ENCODE peak calls at places on chromosomes 7 and 10, in four cellular contexts. O is ovary, L is SK-N-SH, W is stomach. M is an unnamed sample.

GRCh38 chr7:65269150-65269856 is 104.4 kb upstream of the ZNF92 start:
- DNase-seq in O (peak; percentile 36), L (peak; percentile 98), W (no peak), M (no peak)

GRCh38 chr10:44807451-44807850 is 103.7 kb upstream of the TMEM72 start:
- DNase-seq in O (no peak), L (no peak), W (no peak), M (no peak)

GRCh38 chr7:99752354-99752753 is 17.4 kb upstream of the CYP3A7 start:
- DNase-seq in O (no peak), L (no peak), W (peak; percentile 62), M (peak; percentile 90)

GRCh38 chr7:155660059-155660757 is 15.7 kb downstream of the RBM33 start:
- DNase-seq in O (no peak), L (no peak), W (no peak), M (no peak)

GRCh38 chr7:73712773-73713172 is 6.7 kb downstream of the STX1A start:
- DNase-seq in O (no peak), L (no peak), W (no peak), M (no peak)

GRCh38 chr7:150945171-150945852 is 32.8 kb downstream of the KCNH2 start:
- DNase-seq in O (no peak), L (peak; percentile 46), W (peak; percentile 22), M (no peak)

GRCh38 chr7:74482629-74483401 is 29.1 kb downstream of the GTF2IRD1 start:
- DNase-seq in O (no peak), L (no peak), W (no peak), M (no peak)

GRCh38 chr10:132264306-132264950 is 43.3 kb downstream of the STK32C start:
- DNase-seq in O (no peak), L (no peak), W (no peak), M (no peak)

GRCh38 chr7:105017263-105018051 is 3.5 kb downstream of the KMT2E start:
- DNase-seq in O (no peak), L (no peak), W (no peak), M (no peak)

GRCh38 chr10:369441-370221 is 234.4 kb downstream of the ZMYND11 start:
- DNase-seq in O (no peak), L (peak; percentile 87), W (no peak), M (no peak)

GRCh38 chr7:111115966-111116365 is 25.0 kb downstream of the LRRN3 start:
- DNase-seq in O (no peak), L (no peak), W (no peak), M (no peak)

GRCh38 chr7:131409129-131409766 is 81.6 kb downstream of the MKLN1 start:
- DNase-seq in O (no peak), L (no peak), W (no peak), M (no peak)

GRCh38 chr7:26151953-26152781 is at the start of gene NFE2L3:
- DNase-seq in O (peak; percentile 26), L (peak; percentile 98), W (peak; percentile 90), M (no peak)

GRCh38 chr7:121621947-121622346 is 225.8 kb upstream of the FAM3C start:
- DNase-seq in O (no peak), L (no peak), W (no peak), M (no peak)

GRCh38 chr7:135914346-135914745 is 62.8 kb downstream of the MTPN start:
- DNase-seq in O (no peak), L (no peak), W (no peak), M (peak; percentile 50)
- TF ChIP-seq EP300 in O (no peak), L (no peak), W (no peak), M (no peak)

GRCh38 chr7:97842006-97842405 is 30.2 kb downstream of the ASNS start:
- DNase-seq in O (no peak), L (no peak), W (no peak), M (no peak)

GRCh38 chr7:97845622-97846203 is 26.5 kb downstream of the ASNS start:
- DNase-seq in O (no peak), L (peak; percentile 52), W (no peak), M (no peak)

GRCh38 chr7:97846945-97847344 is 25.3 kb downstream of the ASNS start:
- DNase-seq in O (no peak), L (no peak), W (no peak), M (no peak)

GRCh38 chr7:97842772-97843345 is 29.3 kb downstream of the ASNS start:
- DNase-seq in O (no peak), L (no peak), W (no peak), M (no peak)

DNA sequence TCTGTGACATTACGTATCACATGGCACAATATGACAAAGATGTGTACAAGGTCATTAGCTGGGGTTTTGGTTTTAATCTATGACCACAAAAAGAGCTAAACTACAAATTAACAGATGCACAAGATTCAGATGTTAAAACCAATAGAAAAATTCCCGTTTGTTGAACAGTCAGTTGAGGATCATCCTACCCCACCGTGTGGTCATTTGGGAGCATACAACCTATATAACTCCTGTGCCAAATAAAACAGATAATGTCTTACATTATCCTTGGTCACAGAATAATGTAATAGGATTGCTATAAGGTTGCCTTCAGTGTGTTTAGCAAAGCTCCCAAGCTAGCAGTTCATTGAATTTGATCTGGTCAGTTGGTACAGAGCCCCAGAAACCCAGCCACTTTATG is 28.2 kb downstream of the ASNS start:
- DNase-seq in O (no peak), L (peak; percentile 35), W (no peak), M (no peak)
- TF ChIP-seq CTCF in O (no peak), L (peak; percentile 43), W (no peak), M (no peak)

GRCh38 chr10:5587151-5588079 is 62.7 kb downstream of the CALML3 start:
- DNase-seq in O (no peak), L (no peak), W (no peak), M (no peak)
- H3K4me1 ChIP-seq in O (no peaks in the 10 kb centered on the region), L (no peaks in the 10 kb centered on the region), W (peaks cover 11% of the 10 kb centered on the region), M (peaks cover 54% of the 10 kb centered on the region)

GRCh38 chr10:101968910-101969321 is 87.1 kb downstream of the ARMH3 start:
- DNase-seq in O (no peak), L (no peak), W (no peak), M (no peak)
- TF ChIP-seq EP300 in O (no peak), L (no peak), W (no peak), M (no peak)

GRCh38 chr10:83801983-83802382 is 337.3 kb upstream of the GHITM start:
- DNase-seq in O (no peak), L (no peak), W (no peak), M (no peak)
- TF ChIP-seq CTCF in O (no peak), L (no peak), W (no peak), M (no peak)